ENCODE peak calls at places on chromosomes 7 and 10, in five cellular contexts. K is activated B cell treated with CpG ODN at 0.5 μM for 24 hours, Q is dorsolateral prefrontal cortex, V is endodermal cell, C is lower lobe of right lung. S is an unnamed sample.

GRCh38 chr7:21261627-21262564 is 166.0 kb upstream of the SP4 start:
- DNase-seq in V (peak; percentile 86), K (peak; percentile 18), Q (no peak), C (no peak), S (no peak)

GRCh38 chr7:74284781-74285259 is 4.4 kb upstream of the CLIP2 start:
- DNase-seq in Q (no peak), V (peak; percentile 89), C (no peak), K (peak; percentile 53), S (no peak)

GRCh38 chr10:133045556-133046483 is 41.9 kb upstream of the ADGRA1 start:
- DNase-seq in C (no peak), Q (no peak), K (no peak), V (no peak), S (no peak)

GRCh38 chr7:50558380-50559051 is 6.7 kb downstream of the DDC start:
- DNase-seq in Q (no peak), K (no peak), V (no peak), C (no peak), S (no peak)

GRCh38 chr7:117825132-117825531 is 48.1 kb downstream of the CTTNBP2 start:
- DNase-seq in K (no peak), C (no peak), Q (no peak), V (no peak), S (no peak)

GRCh38 chr7:131431289-131431688 is 103.6 kb downstream of the MKLN1 start:
- DNase-seq in V (no peak), Q (peak; percentile 74), K (no peak), C (no peak), S (no peak)

GRCh38 chr10:74871595-74872382 is 45.4 kb downstream of the KAT6B start:
- DNase-seq in Q (no peak), V (no peak), K (no peak), C (no peak), S (no peak)

GRCh38 chr7:53418834-53419482 is 383.5 kb downstream of the POM121L12 start:
- DNase-seq in Q (no peak), K (no peak), V (no peak), C (no peak), S (no peak)

GRCh38 chr7:3482147-3482921 is 181.3 kb downstream of the SDK1 start:
- DNase-seq in V (peak; percentile 89), C (no peak), Q (no peak), K (no peak), S (no peak)

GRCh38 chr10:62806246-62806645 is 1.7 kb downstream of the ADO start:
- DNase-seq in Q (no peak), V (no peak), K (no peak), C (no peak), S (no peak)

GRCh38 chr10:35300063-35300699 is 36.1 kb upstream of the CCNY start:
- DNase-seq in V (no peak), C (peak; percentile 49), K (peak; percentile 27), Q (no peak), S (peak; percentile 82)

GRCh38 chr7:36301914-36302771 is 87.5 kb upstream of the ANLN start:
- DNase-seq in Q (no peak), V (peak; percentile 72), K (no peak), C (no peak), S (peak; percentile 16)

GRCh38 chr7:19051767-19052375 is 65.6 kb downstream of the TWIST1 start:
- DNase-seq in V (peak; percentile 80), Q (no peak), K (no peak), C (no peak), S (no peak)

GRCh38 chr7:55140221-55140980 is 121.6 kb downstream of the EGFR start:
- DNase-seq in Q (no peak), C (no peak), V (no peak), K (no peak), S (no peak)

GRCh38 chr7:99140813-99141212 is 3.1 kb downstream of the SMURF1 start:
- DNase-seq in Q (no peak), V (no peak), C (no peak), K (no peak), S (no peak)

GRCh38 chr10:11313463-11313862 is 295.8 kb downstream of the CELF2 start:
- DNase-seq in K (no peak), C (no peak), V (no peak), Q (no peak), S (no peak)

GRCh38 chr7:39360766-39361165 is 205.4 kb upstream of the YAE1 start:
- DNase-seq in K (no peak), V (no peak), Q (no peak), C (no peak), S (no peak)

GRCh38 chr7:149257146-149257545 is 4.8 kb upstream of the ZNF783 start:
- DNase-seq in Q (no peak), K (no peak), V (no peak), C (no peak), S (no peak)

GRCh38 chr10:127945948-127946347 is 39.0 kb downstream of the PTPRE start:
- DNase-seq in Q (no peak), K (no peak), V (no peak), C (no peak), S (no peak)

GRCh38 chr7:44050915-44051560 is 6.5 kb downstream of the DBNL start:
- DNase-seq in C (no peak), V (peak; percentile 11), Q (no peak), K (no peak), S (no peak)

GRCh38 chr7:151003572-151003971 is 12.8 kb downstream of the NOS3 start:
- DNase-seq in C (peak; percentile 70), K (no peak), V (no peak), Q (no peak), S (no peak)

GRCh38 chr7:24381919-24382505 is 98.0 kb downstream of the NPY start:
- DNase-seq in K (no peak), C (no peak), V (no peak), Q (no peak), S (no peak)

GRCh38 chr7:40866601-40867000 is 731.8 kb downstream of the SUGCT start:
- DNase-seq in V (peak; percentile 71), Q (no peak), K (no peak), C (no peak), S (no peak)

GRCh38 chr10:75959209-75959608 is 527.8 kb downstream of the LRMDA start:
- DNase-seq in C (no peak), Q (no peak), K (no peak), V (no peak), S (no peak)

GRCh38 chr10:43695730-43696129 is 47.0 kb upstream of the ZNF32 start:
- DNase-seq in Q (no peak), V (no peak), K (no peak), C (no peak), S (no peak)

GRCh38 chr7:994592-995308 is 11.8 kb downstream of the CYP2W1 start:
- DNase-seq in K (no peak), V (no peak), C (no peak), Q (no peak), S (no peak)

GRCh38 chr7:12716134-12716667 is 28.8 kb downstream of the ARL4A start:
- DNase-seq in Q (no peak), K (no peak), V (no peak), C (no peak), S (no peak)

GRCh38 chr10:85548038-85548437 is 818.6 kb downstream of the GRID1 start:
- DNase-seq in K (no peak), C (no peak), V (peak; percentile 64), Q (peak; percentile 48), S (no peak)

GRCh38 chr7:158133515-158134271 is 453.9 kb downstream of the PTPRN2 start:
- DNase-seq in V (peak; percentile 63), K (no peak), C (no peak), Q (peak; percentile 49), S (no peak)

GRCh38 chr10:47438857-47439474 is 44.9 kb downstream of the ANXA8 start:
- DNase-seq in Q (no peak), K (no peak), C (peak; percentile 42), V (peak; percentile 84), S (no peak)

GRCh38 chr10:71270301-71270777 is 48.7 kb upstream of the SLC29A3 start:
- DNase-seq in Q (peak; percentile 36), V (peak; percentile 92), C (no peak), K (no peak), S (no peak)

GRCh38 chr7:36128448-36129047 is 24.5 kb upstream of the EEPD1 start:
- DNase-seq in K (no peak), Q (peak; percentile 64), V (peak; percentile 78), C (peak; percentile 57), S (no peak)

DNA sequence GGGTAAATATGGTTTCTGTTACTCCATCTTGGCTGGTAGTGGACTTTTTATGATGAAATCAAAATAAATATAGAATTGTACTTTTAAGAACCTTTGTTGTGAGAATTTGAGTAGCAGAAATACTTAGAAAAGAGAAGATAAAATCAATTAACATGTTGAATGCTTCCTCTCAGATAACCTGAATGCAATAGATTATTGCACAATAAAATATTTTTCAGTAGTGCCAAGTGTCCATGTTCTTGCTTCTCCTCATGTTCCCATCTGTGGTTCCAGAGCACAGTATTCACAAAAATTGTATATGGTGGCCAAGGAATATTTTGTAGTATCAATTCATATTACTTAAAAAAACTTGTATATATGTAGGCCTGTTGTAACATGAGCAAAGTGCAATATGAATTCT is 45.9 kb upstream of the IFRD1 start:
- DNase-seq in Q (no peak), C (no peak), V (no peak), K (no peak), S (no peak)
- TF ChIP-seq CTCF in Q (no peak), C (no peak), V (no peak), K (no peak), S (no peak)

GRCh38 chr10:68231106-68231901 is 609 bp downstream of the ATOH7 start:
- DNase-seq in V (peak; percentile 91), Q (peak; percentile 68), C (peak; percentile 65), K (peak; percentile 46), S (no peak)
- TF ChIP-seq CTCF in V (peak; percentile 37), Q (peak; percentile 22), C (no peak), K (no peak), S (no peak)

DNA sequence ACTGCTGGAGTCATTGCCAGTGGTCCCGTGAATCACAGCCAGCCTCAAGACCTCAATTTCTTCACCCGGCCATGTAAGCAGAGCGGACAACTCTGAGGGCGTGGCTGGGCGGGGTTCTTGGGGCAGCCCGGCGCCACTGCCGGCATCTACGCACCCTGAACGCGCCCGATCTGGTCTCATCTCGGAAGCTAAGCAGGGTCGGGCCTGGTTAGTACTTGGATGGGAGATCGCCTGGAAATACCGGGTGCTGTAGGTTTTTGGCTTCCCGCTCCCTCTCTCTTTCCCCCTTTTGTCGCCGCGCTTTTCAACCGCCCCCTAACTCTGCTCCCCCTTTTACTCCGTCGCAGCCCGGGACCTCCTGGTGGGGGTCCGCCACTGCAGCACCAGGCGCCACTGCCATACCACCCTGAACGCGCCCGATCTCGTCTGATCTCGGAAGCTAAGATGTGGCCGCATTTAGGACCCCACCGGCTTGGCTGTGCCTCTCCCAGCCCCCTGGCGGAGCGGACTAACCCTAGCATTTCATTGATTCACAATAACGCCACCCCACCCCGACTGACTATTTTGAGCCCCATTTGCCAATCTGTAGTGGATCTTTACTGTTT is 25.3 kb downstream of the GARIN1A start:
- DNase-seq in Q (no peak), V (peak; percentile 95), K (peak; percentile 48), C (peak; percentile 69), S (peak; percentile 84)
- TF ChIP-seq CTCF in Q (no peak), V (peak; percentile 76), K (no peak), C (no peak), S (no peak)

GRCh38 chr7:137684776-137685175 is 162.0 kb downstream of the DGKI start:
- DNase-seq in K (no peak), Q (no peak), V (no peak), C (no peak), S (no peak)

GRCh38 chr7:137681657-137682562 is 164.9 kb downstream of the DGKI start:
- DNase-seq in Q (no peak), C (no peak), V (no peak), K (no peak), S (no peak)

GRCh38 chr7:137684316-137684715 is 162.5 kb downstream of the DGKI start:
- DNase-seq in K (no peak), Q (no peak), C (no peak), V (no peak), S (no peak)

GRCh38 chr7:137685439-137686164 is 161.2 kb downstream of the DGKI start:
- DNase-seq in C (no peak), K (no peak), V (no peak), Q (no peak), S (no peak)

GRCh38 chr7:137682596-137682995 is 164.2 kb downstream of the DGKI start:
- DNase-seq in C (no peak), K (no peak), Q (no peak), V (no peak), S (no peak)
- TF ChIP-seq CTCF in C (no peak), K (no peak), Q (no peak), V (no peak), S (no peak)